ENCODE peak calls at places on chromosomes 12 and 14, in ten cellular contexts. G, Q, M, Z, H, N, S, U, X and E are unnamed samples.

GRCh38 chr12:22459872-22460490 is 84.4 kb downstream of the C2CD5 start:
- DNase-seq in G (peak), Q (no peak), M (peak), Z (peak), H (no peak), N (peak), S (no peak), U (no peak), X (peak), E (peak)

GRCh38 chr12:29509503-29509902 is 12.0 kb upstream of the OVCH1 start:
- DNase-seq in G (no peak), Q (no peak), M (no peak), Z (no peak), H (no peak), N (no peak), S (no peak), U (no peak), X (no peak), E (no peak)

GRCh38 chr12:6647083-6647604 is at the start of gene ACRBP:
- DNase-seq in G (peak), Q (peak), M (peak), Z (peak), H (peak), N (no peak), S (peak), U (peak), X (no peak), E (peak)

GRCh38 chr14:23324993-23325392 is 3.7 kb downstream of the PABPN1 start:
- DNase-seq in G (no peak), Q (no peak), M (no peak), Z (no peak), H (no peak), N (no peak), S (no peak), U (no peak), X (no peak), E (no peak)

GRCh38 chr14:74763803-74764531 is 851 bp downstream of the YLPM1 start:
- DNase-seq in G (peak), Q (peak), M (peak), Z (peak), H (no peak), N (no peak), S (peak), U (peak), X (no peak), E (peak)

GRCh38 chr14:100237735-100238418 is 1.1 kb upstream of the YY1 start:
- DNase-seq in G (peak), Q (peak), M (peak), Z (peak), H (peak), N (no peak), S (peak), U (peak), X (no peak), E (peak)

GRCh38 chr14:100887728-100888335 is 15.7 kb downstream of the RTL1 start:
- DNase-seq in G (no peak), Q (no peak), M (no peak), Z (no peak), H (no peak), N (no peak), S (no peak), U (no peak), X (no peak), E (no peak)

GRCh38 chr12:96091833-96092232 is 56.4 kb upstream of the LTA4H start:
- DNase-seq in G (peak), Q (no peak), M (no peak), Z (no peak), H (no peak), N (no peak), S (no peak), U (no peak), X (no peak), E (no peak)

GRCh38 chr12:41032386-41032785 is 155.7 kb upstream of the PDZRN4 start:
- DNase-seq in G (no peak), Q (no peak), M (no peak), Z (no peak), H (no peak), N (no peak), S (no peak), U (no peak), X (no peak), E (no peak)

GRCh38 chr12:52279683-52280318 is 5.4 kb downstream of the KRT86 start:
- DNase-seq in G (no peak), Q (no peak), M (no peak), Z (peak), H (peak), N (no peak), S (no peak), U (peak), X (no peak), E (peak)
- H3K4me3 ChIP-seq in G (no peak), Q (no peak), M (no peak), Z (no peak), H (no peak), N (no peak), S (no peak), U (no peak), X (no peak), E (no peak)

GRCh38 chr14:22163051-22163450 is 426.0 kb downstream of the DAD1 start:
- DNase-seq in G (peak), Q (no peak), M (peak), Z (peak), H (no peak), N (no peak), S (no peak), U (no peak), X (no peak), E (no peak)
- TF ChIP-seq CTCF in G (peak), Q (no peak), M (peak), Z (peak), H (no peak), N (peak), S (peak), U (no peak), X (no peak), E (no peak)

DNA sequence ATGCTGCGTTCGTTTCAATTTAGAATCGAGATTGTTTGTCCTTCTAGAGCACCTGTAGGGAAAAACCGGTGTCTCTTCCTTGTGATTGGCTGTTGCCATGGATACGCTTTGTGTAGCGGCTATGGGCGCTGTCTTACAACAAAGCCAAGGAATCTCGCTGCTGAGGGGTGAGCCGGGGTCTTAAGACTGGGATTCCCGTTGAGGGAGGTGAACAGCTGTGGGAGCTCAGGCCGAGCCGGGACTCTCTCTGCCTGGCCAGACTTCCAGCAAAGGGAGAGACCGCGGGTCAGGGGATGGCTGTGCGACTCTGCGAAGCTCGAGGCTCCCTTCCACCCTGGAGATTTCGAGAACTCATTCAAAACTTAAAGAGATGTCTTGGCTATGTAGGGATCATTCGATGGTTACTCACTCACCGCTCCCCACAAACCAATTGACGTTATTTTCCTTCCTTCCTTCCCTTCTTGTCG is at the start of the genes LRRIQ1 and TSPAN19:
- DNase-seq in G (peak), Q (peak), M (peak), Z (peak), H (peak), N (peak), S (peak), U (peak), X (no peak), E (peak)
- H3K4me3 ChIP-seq in G (no peak), Q (peak), M (peak), Z (peak), H (peak), N (peak), S (peak), U (peak), X (peak), E (peak)

GRCh38 chr12:93563807-93564538 is 8.5 kb upstream of the SOCS2 start:
- DNase-seq in G (peak), Q (peak), M (peak), Z (peak), H (peak), N (no peak), S (no peak), U (no peak), X (no peak), E (peak)
- TF ChIP-seq CTCF in G (peak), Q (no peak), M (peak), Z (peak), H (no peak), N (peak), S (no peak), U (no peak), X (peak), E (peak)

GRCh38 chr12:12791756-12792346 is 6.4 kb downstream of the APOLD1 start:
- DNase-seq in G (no peak), Q (no peak), M (peak), Z (peak), H (no peak), N (no peak), S (no peak), U (no peak), X (no peak), E (peak)
- H3K4me3 ChIP-seq in G (no peak), Q (no peak), M (no peak), Z (no peak), H (peak), N (no peak), S (no peak), U (peak), X (no peak), E (no peak)

DNA sequence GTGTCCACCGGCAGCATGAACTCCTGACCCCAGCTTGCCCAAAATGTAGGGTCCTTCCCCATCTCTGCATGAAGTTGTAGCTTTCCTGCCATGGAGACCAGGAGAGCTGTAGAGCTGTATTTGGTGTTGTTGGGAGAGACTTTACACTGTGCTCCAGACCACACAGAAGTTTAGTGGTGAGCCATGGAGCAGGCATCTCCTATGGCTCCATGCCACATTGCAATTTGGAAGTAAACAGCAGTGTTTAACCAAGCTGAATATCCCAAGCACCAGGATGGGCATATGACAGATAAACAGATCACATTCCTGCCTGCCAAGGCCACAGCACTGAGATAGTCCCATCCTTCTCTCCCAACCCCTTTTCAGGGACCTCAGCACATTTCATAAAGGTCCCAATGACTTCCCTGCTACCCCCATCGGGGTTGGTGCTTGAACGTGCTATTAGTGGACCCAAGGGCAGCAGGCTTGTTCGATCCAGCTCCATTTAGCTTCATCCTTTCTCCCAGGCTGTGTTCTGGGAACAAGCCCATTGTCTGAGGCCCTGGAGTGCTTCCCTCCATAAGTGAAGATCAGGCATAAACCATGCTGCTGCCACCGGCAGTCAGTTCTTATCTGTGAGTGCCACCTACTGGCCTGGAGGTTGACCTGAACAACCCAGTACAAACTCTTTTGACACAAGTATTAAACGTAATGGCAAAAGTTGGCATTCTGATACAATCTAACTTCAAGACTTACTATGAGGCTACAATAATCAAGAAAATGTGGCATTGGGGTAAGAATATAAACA is 172.3 kb upstream of the ATXN7L3B start:
- DNase-seq in G (peak), Q (no peak), M (peak), Z (peak), H (no peak), N (no peak), S (no peak), U (no peak), X (no peak), E (peak)
- TF ChIP-seq CTCF in G (peak), Q (peak), M (peak), Z (peak), H (no peak), N (peak), S (no peak), U (no peak), X (no peak), E (peak)

GRCh38 chr12:121809712-121810116 is 5.9 kb downstream of the SETD1B start:
- DNase-seq in G (no peak), Q (no peak), M (no peak), Z (no peak), H (no peak), N (no peak), S (no peak), U (peak), X (no peak), E (no peak)

GRCh38 chr12:121805800-121806555 is 2.2 kb downstream of the SETD1B start:
- DNase-seq in G (no peak), Q (no peak), M (no peak), Z (no peak), H (no peak), N (no peak), S (peak), U (peak), X (no peak), E (no peak)

GRCh38 chr12:121806556-121807308 is 2.9 kb downstream of the SETD1B start:
- DNase-seq in G (no peak), Q (no peak), M (peak), Z (no peak), H (no peak), N (no peak), S (no peak), U (no peak), X (no peak), E (no peak)

GRCh38 chr12:121808623-121809022 is 4.8 kb downstream of the SETD1B start:
- DNase-seq in G (no peak), Q (no peak), M (no peak), Z (no peak), H (no peak), N (no peak), S (no peak), U (no peak), X (no peak), E (no peak)

DNA sequence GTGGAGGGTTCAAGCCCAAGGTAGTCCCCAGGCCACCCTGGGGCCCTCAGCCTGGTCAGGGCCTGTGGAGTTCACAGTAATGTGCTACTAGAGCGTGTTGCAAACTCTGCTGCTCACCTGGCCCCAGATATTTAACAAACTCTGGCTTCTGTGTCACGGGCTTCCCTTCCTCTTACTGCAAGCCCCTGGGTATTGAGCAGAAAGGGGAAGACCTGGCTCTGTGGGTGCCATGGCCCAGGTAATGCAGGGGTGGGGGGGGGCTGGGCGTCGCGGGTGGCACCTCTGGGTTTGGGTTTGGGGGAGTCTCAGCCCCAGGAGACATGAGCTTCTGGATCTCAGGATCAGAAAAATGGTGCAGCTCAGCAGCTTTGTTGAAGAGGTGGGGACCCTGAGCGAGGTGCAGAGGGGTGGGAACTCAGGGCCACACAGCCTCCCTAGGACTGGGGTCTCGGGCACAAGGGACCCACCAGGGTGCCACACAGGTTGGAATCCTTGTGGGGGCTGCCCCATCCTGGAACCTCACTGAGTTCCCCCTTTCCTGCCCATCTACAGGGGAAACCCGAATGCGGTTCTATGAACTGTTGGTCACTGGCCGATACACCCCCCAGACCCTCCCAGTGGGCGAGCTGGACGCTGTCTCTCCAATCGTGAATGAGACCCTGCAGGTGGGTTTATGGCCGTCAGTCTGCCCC is 4.0 kb downstream of the SETD1B start:
- DNase-seq in G (no peak), Q (no peak), M (no peak), Z (no peak), H (no peak), N (no peak), S (no peak), U (no peak), X (no peak), E (no peak)
- H3K4me3 ChIP-seq in G (peak), Q (no peak), M (no peak), Z (no peak), H (no peak), N (no peak), S (no peak), U (no peak), X (no peak), E (no peak)

GRCh38 chr14:73661872-73662271 is 17.1 kb downstream of the DNAL1 start:
- DNase-seq in G (no peak), Q (no peak), M (no peak), Z (peak), H (no peak), N (no peak), S (no peak), U (no peak), X (no peak), E (peak)

GRCh38 chr14:73663548-73664212 is 18.9 kb downstream of the DNAL1 start:
- DNase-seq in G (no peak), Q (no peak), M (no peak), Z (no peak), H (no peak), N (no peak), S (no peak), U (no peak), X (no peak), E (no peak)

GRCh38 chr14:73665130-73665529 is 20.3 kb downstream of the DNAL1 start:
- DNase-seq in G (no peak), Q (no peak), M (no peak), Z (no peak), H (no peak), N (no peak), S (no peak), U (no peak), X (no peak), E (no peak)

GRCh38 chr14:73660511-73660910 is 15.7 kb downstream of the DNAL1 start:
- DNase-seq in G (no peak), Q (no peak), M (no peak), Z (no peak), H (no peak), N (no peak), S (no peak), U (no peak), X (no peak), E (no peak)

DNA sequence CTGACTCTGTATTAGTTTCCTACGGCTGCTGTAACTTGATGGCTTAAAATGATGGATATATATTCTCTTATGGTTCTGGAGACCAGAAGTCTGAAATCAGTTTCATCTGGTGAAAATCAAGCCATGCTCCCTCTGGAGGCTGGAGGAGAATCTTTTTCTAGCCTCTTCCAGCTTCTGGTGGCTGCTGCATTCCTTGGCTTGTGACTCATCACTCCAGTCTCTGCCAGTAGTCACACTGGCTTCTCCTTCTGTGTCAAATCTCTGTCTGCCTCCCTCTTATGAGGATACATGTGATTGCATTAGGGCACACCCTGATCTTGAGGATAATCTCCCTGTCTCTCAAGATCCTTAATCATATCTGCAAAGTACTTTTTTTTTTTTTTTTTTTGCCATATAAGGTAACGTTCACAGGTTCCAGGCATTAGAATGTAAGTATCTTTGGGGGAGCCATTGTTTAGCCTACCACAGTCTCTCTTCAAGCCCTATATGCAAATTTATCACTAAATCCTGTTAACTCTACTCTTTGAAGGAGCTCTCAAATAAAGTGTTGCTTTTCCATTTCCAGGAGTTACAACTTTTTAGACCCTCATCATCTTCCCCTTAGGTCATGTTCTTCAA is 17.8 kb downstream of the DNAL1 start:
- DNase-seq in G (no peak), Q (no peak), M (peak), Z (peak), H (no peak), N (no peak), S (peak), U (peak), X (peak), E (peak)
- TF ChIP-seq CTCF in G (peak), Q (no peak), M (peak), Z (peak), H (no peak), N (no peak), S (no peak), U (peak), X (peak), E (peak)

DNA sequence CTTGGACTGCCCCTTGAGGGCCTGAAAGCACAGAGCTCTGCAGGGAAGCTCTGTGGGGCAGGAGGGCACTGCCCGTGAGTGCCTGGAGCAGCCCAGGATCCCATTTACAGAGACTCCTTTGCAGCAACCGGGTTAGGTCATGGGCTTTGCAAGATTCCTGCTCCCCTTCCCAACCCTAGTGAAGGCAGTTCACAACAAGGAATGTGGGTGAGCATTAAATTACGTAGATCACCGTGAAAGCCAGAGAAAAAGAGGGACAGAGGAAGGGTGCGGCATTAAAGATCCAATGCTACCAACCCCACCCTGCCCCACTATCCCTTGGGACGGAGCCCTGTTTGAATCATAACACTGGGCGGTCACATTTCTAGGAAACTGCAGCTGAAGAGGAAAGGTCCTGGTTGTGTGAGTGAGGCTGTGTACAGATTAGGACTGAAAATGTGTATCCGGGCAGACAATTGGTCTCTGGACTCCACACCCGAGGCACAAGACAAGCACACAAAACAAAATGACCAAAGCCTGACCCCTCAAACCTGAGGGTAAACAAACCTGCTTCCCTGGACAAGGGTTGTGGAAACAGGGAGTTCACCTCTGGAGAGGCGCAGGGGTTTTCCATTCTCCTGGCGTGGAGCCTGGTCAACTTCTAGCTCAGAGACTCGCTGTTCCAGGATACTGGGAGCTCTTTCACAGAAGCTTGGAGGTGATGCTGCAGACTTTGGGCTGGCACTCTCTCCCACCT is 16.8 kb downstream of the NINJ2 start:
- DNase-seq in G (no peak), Q (peak), M (peak), Z (no peak), H (peak), N (no peak), S (peak), U (peak), X (no peak), E (peak)
- H3K4me3 ChIP-seq in G (no peak), Q (peak), M (no peak), Z (no peak), H (no peak), N (no peak), S (no peak), U (no peak), X (no peak), E (no peak)

GRCh38 chr12:99059824-99060526 is 414.9 kb downstream of the APAF1 start:
- DNase-seq in G (no peak), Q (no peak), M (peak), Z (no peak), H (no peak), N (no peak), S (no peak), U (no peak), X (peak), E (peak)
- TF ChIP-seq CTCF in G (no peak), Q (no peak), M (no peak), Z (no peak), H (no peak), N (no peak), S (no peak), U (no peak), X (no peak), E (no peak)